ENCODE peak calls at places on chromosomes 6 and 20, in seven cellular contexts. X is HCT116, T is endothelial cell, F is fibroblast of the aortic adventitia, H is HFFc6, Z is body of pancreas, P is cardiac fibroblast. W is an unnamed sample.

GRCh38 chr20:61953789-61954125 is 111.9 kb downstream of the TAF4 start:
- DNase-seq in X (no peak), T (no peak), F (no peak), H (no peak), Z (no peak), P (no peak), W (no peak)

GRCh38 chr6:2853766-2854393 is 12.2 kb upstream of the SERPINB1 start:
- DNase-seq in X (peak), T (no peak), F (peak), H (peak), Z (peak), P (peak), W (peak)

GRCh38 chr20:33175123-33175522 is 7.2 kb downstream of the BPIFA2 start:
- DNase-seq in X (no peak), T (no peak), F (no peak), H (no peak), Z (no peak), P (no peak), W (no peak)

GRCh38 chr20:9989066-9989724 is 45.6 kb upstream of the ANKEF1 start:
- DNase-seq in X (no peak), T (no peak), F (peak), H (no peak), Z (no peak), P (peak), W (no peak)

GRCh38 chr6:168125429-168126001 is 46.5 kb upstream of the FRMD1 start:
- DNase-seq in X (no peak), T (no peak), F (no peak), H (no peak), Z (no peak), P (no peak), W (no peak)

GRCh38 chr20:8646716-8647115 is 422.2 kb upstream of the PLCB4 start:
- DNase-seq in X (no peak), T (no peak), F (peak), H (peak), Z (no peak), P (peak), W (no peak)

GRCh38 chr20:5658897-5659296 is 91.3 kb upstream of the SHLD1 start:
- DNase-seq in X (no peak), T (no peak), F (peak), H (peak), Z (peak), P (peak), W (peak)

GRCh38 chr20:17179840-17180239 is 47.0 kb upstream of the PCSK2 start:
- DNase-seq in X (no peak), T (no peak), F (no peak), H (no peak), Z (no peak), P (no peak), W (no peak)

GRCh38 chr6:138278326-138278725 is 60.0 kb upstream of the PBOV1 start:
- DNase-seq in X (no peak), T (no peak), F (peak), H (peak), Z (peak), P (peak), W (no peak)

GRCh38 chr6:56199956-56200355 is 47.4 kb downstream of the COL21A1 start:
- DNase-seq in X (no peak), T (no peak), F (no peak), H (peak), Z (no peak), P (peak), W (no peak)

GRCh38 chr6:105400501-105400900 is 2.4 kb downstream of the PREP start:
- DNase-seq in X (no peak), T (no peak), F (peak), H (no peak), Z (no peak), P (no peak), W (no peak)

GRCh38 chr20:40865095-40865494 is 163.5 kb upstream of the TOP1 start:
- DNase-seq in X (no peak), T (no peak), F (peak), H (no peak), Z (no peak), P (no peak), W (no peak)

GRCh38 chr20:57667385-57667784 is 42.4 kb downstream of the PMEPA1 start:
- DNase-seq in X (no peak), T (no peak), F (no peak), H (no peak), Z (no peak), P (no peak), W (no peak)

GRCh38 chr20:6674831-6675230 is 92.7 kb upstream of the BMP2 start:
- DNase-seq in X (no peak), T (no peak), F (no peak), H (no peak), Z (no peak), P (no peak), W (no peak)

GRCh38 chr20:25991051-25991755 is 294.6 kb upstream of the ZNF337 start:
- DNase-seq in X (no peak), T (no peak), F (no peak), H (no peak), Z (no peak), P (no peak), W (no peak)

GRCh38 chr6:150134280-150134920 is 8.4 kb upstream of the PPP1R14C start:
- DNase-seq in X (no peak), T (no peak), F (no peak), H (no peak), Z (no peak), P (no peak), W (no peak)

GRCh38 chr20:9617062-9617461 is 102.7 kb downstream of the LAMP5 start:
- DNase-seq in X (peak), T (peak), F (peak), H (peak), Z (peak), P (peak), W (peak)

GRCh38 chr6:35496851-35497570 is at the start of gene TEAD3:
- DNase-seq in X (no peak), T (peak), F (peak), H (peak), Z (peak), P (peak), W (peak)

GRCh38 chr6:148761532-148761951 is 14.7 kb downstream of the UST start:
- DNase-seq in X (no peak), T (no peak), F (no peak), H (no peak), Z (peak), P (peak), W (no peak)

GRCh38 chr6:132726608-132726975 is 12.7 kb upstream of the VNN1 start:
- DNase-seq in X (no peak), T (no peak), F (no peak), H (no peak), Z (no peak), P (no peak), W (no peak)

GRCh38 chr6:163970846-163971564 is 556.5 kb downstream of the QKI start:
- DNase-seq in X (no peak), T (no peak), F (no peak), H (no peak), Z (no peak), P (no peak), W (no peak)

GRCh38 chr6:132952468-132952867 is 138.1 kb downstream of the RPS12 start:
- DNase-seq in X (no peak), T (no peak), F (peak), H (no peak), Z (no peak), P (no peak), W (no peak)

GRCh38 chr6:169806718-169807117 is 55.3 kb downstream of the ERMARD start:
- DNase-seq in X (no peak), T (no peak), F (no peak), H (no peak), Z (no peak), P (no peak), W (no peak)

GRCh38 chr20:21100590-21101452 is 5.3 kb downstream of the LINC00237 start:
- DNase-seq in X (no peak), T (no peak), F (peak), H (no peak), Z (no peak), P (peak), W (peak)

GRCh38 chr6:170279977-170280688 is 10.7 kb downstream of the DLL1 start:
- DNase-seq in X (no peak), T (no peak), F (peak), H (peak), Z (peak), P (peak), W (peak)

GRCh38 chr6:36130672-36131516 is 581 bp downstream of the MAPK13 start:
- DNase-seq in X (peak), T (no peak), F (no peak), H (no peak), Z (peak), P (peak), W (peak)

GRCh38 chr6:3549314-3549940 is 92.6 kb upstream of the SLC22A23 start:
- DNase-seq in X (no peak), T (no peak), F (no peak), H (no peak), Z (no peak), P (peak), W (no peak)

GRCh38 chr20:40488401-40488800 is 200.6 kb downstream of the MAFB start:
- DNase-seq in X (no peak), T (no peak), F (no peak), H (no peak), Z (no peak), P (peak), W (no peak)

GRCh38 chr6:159826004-159826403 is 25.9 kb downstream of the PNLDC1 start:
- DNase-seq in X (no peak), T (no peak), F (no peak), H (no peak), Z (no peak), P (no peak), W (no peak)

GRCh38 chr6:116217069-116217468 is 36.8 kb downstream of the TSPYL4 start:
- DNase-seq in X (peak), T (no peak), F (peak), H (peak), Z (no peak), P (peak), W (no peak)

GRCh38 chr6:41527721-41528408 is 18.3 kb upstream of the FOXP4 start:
- DNase-seq in X (no peak), T (no peak), F (peak), H (no peak), Z (no peak), P (peak), W (no peak)

GRCh38 chr6:83756565-83756964 is 47.7 kb upstream of the SNAP91 start:
- DNase-seq in X (no peak), T (no peak), F (no peak), H (no peak), Z (no peak), P (no peak), W (no peak)

GRCh38 chr6:8274240-8274639 is 161.1 kb downstream of the SLC35B3 start:
- DNase-seq in X (no peak), T (no peak), F (no peak), H (no peak), Z (no peak), P (no peak), W (no peak)

GRCh38 chr6:100257661-100258395 is 206.9 kb downstream of the SIM1 start:
- DNase-seq in X (peak), T (no peak), F (peak), H (peak), Z (no peak), P (peak), W (peak)

GRCh38 chr20:62365814-62366369 is 1.2 kb downstream of the LAMA5 start:
- DNase-seq in X (no peak), T (no peak), F (no peak), H (no peak), Z (no peak), P (peak), W (no peak)

GRCh38 chr6:159683722-159684304 is 9.2 kb downstream of the SOD2 start:
- DNase-seq in X (no peak), T (no peak), F (no peak), H (no peak), Z (no peak), P (no peak), W (no peak)

GRCh38 chr20:12395404-12396159 is 477.9 kb downstream of the BTBD3 start:
- DNase-seq in X (no peak), T (no peak), F (no peak), H (no peak), Z (no peak), P (no peak), W (no peak)
- TF ChIP-seq CTCF in X (no peak), T (no peak), F (no peak), H (no peak), Z (no peak), P (no peak), W (no peak)

DNA sequence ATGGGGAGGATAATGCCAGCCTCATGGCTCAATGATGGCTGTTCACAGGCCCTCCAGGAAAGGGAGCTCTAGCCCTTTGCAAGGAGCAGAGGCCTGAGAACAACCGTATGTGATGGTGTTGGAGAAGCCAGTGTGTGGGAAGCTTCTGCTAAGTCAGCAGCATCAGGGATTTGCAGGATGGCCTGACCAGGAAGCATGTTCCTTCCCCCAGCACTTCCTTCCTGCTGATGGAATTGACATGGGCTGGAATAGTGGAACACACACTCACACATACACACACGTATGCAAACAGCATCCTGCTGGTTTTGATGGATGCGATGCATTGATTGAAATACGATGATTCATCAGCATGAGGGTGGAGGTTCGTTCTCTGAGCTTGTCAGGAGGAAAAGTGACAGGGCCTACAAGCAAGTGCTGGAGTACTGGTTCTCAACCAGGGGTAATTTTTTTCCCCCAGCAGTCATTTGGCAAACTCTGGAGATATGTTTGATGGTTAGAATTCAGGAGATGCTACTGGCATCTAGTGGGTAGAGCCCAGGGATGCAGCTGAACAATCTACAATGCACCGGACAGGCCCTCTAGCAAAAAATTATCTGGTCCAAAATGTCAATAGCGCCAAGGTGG is 229.1 kb downstream of the NFATC2 start:
- DNase-seq in X (no peak), T (peak), F (peak), H (no peak), Z (no peak), P (no peak), W (no peak)
- TF ChIP-seq CTCF in X (no peak), T (no peak), F (no peak), H (peak), Z (no peak), P (no peak), W (no peak)

GRCh38 chr6:5398530-5398929 is 137.2 kb downstream of the FARS2 start:
- DNase-seq in X (peak), T (no peak), F (peak), H (peak), Z (no peak), P (peak), W (peak)
- TF ChIP-seq CTCF in X (peak), T (peak), F (peak), H (peak), Z (peak), P (peak), W (peak)

GRCh38 chr6:43268348-43268685 is 25.0 kb downstream of the TTBK1 start:
- DNase-seq in X (no peak), T (no peak), F (no peak), H (no peak), Z (peak), P (no peak), W (no peak)

GRCh38 chr6:43268782-43269272 is 25.5 kb downstream of the TTBK1 start:
- DNase-seq in X (no peak), T (no peak), F (no peak), H (no peak), Z (no peak), P (no peak), W (no peak)

GRCh38 chr6:43265564-43265963 is 22.3 kb downstream of the TTBK1 start:
- DNase-seq in X (no peak), T (no peak), F (no peak), H (no peak), Z (no peak), P (no peak), W (no peak)

GRCh38 chr6:43269273-43270007 is 26.2 kb downstream of the TTBK1 start:
- DNase-seq in X (no peak), T (no peak), F (no peak), H (no peak), Z (peak), P (no peak), W (no peak)

GRCh38 chr6:43267619-43268347 is 24.5 kb downstream of the TTBK1 start:
- DNase-seq in X (no peak), T (no peak), F (no peak), H (no peak), Z (peak), P (no peak), W (no peak)
- TF ChIP-seq CTCF in X (no peak), T (no peak), F (no peak), H (no peak), Z (no peak), P (no peak), W (no peak)

GRCh38 chr20:34312544-34313217 is 9.5 kb upstream of the AHCY start:
- DNase-seq in X (peak), T (peak), F (peak), H (peak), Z (peak), P (peak), W (peak)

GRCh38 chr20:34310481-34311117 is 7.4 kb upstream of the AHCY start:
- DNase-seq in X (no peak), T (no peak), F (no peak), H (no peak), Z (no peak), P (no peak), W (no peak)

GRCh38 chr20:34309691-34310090 is 6.5 kb upstream of the AHCY start:
- DNase-seq in X (no peak), T (no peak), F (no peak), H (no peak), Z (no peak), P (no peak), W (no peak)

GRCh38 chr20:34312024-34312460 is 8.9 kb upstream of the AHCY start:
- DNase-seq in X (no peak), T (no peak), F (no peak), H (no peak), Z (no peak), P (no peak), W (no peak)

DNA sequence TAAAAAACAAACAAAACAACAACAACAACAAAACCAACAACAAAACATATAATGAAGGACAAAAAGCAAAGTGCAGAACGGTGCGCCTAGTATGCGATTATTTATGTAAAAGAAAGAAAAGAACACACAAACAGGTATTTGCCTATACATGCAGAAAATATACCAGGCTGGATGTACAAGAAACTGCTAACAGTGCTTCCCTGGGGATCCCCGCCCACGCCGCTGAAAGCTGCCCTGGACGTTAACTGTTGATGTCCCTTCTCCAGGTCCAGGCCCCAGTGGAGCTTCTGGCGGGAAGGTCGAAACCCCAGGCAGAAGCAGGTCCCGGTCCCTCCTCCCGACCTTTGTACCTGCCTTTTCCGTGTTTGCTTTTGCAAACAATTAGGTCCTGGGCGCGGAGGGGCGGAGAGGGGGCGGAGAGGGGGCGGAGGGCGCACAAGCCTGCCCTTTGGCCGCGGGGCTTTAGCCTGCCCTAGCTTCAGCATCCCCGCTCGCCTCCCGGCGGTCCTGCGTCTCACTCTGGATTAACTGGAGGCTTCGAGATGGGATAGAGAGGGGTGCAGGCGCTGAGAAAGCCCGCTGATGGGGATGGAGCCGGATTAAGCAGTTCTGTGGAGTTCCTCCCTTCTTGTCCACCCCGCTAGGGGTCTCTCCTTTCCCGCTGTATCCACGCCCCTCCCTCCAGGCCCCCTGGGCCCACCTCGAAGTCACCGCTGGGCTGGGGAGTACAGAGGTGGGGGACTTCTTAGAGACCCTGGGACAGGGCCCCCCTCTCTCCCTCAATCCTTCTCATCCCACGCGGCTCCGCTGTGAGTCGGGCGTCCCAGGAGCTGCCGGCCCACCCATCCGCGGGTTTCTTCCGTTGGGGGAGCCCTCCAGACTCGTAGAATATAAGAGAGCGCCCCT is 8.2 kb upstream of the AHCY start:
- DNase-seq in X (no peak), T (peak), F (no peak), H (no peak), Z (peak), P (no peak), W (no peak)
- TF ChIP-seq CTCF in X (no peak), T (no peak), F (peak), H (peak), Z (no peak), P (peak), W (no peak)

DNA sequence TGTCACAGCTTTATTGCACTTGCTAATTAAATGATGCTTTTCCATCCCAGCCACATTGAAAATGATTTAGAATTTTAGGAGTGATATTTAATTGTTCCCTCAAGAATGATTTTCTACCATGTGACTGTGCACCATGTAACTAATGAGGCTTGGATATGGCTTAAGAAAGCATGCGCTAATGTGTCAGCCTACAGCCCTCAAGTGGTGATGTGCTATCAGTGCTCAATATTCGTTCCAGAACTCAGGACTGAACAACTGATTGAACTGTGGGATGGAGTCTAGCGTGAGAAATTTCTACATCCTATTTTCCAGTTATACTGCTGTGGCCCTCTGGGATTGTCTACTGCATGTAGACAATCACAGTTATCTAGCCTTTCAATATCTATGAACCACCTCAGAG is 71.5 kb downstream of the PKIB start:
- DNase-seq in X (no peak), T (no peak), F (no peak), H (no peak), Z (no peak), P (no peak), W (no peak)
- TF ChIP-seq CTCF in X (no peak), T (no peak), F (no peak), H (no peak), Z (no peak), P (no peak), W (no peak)

DNA sequence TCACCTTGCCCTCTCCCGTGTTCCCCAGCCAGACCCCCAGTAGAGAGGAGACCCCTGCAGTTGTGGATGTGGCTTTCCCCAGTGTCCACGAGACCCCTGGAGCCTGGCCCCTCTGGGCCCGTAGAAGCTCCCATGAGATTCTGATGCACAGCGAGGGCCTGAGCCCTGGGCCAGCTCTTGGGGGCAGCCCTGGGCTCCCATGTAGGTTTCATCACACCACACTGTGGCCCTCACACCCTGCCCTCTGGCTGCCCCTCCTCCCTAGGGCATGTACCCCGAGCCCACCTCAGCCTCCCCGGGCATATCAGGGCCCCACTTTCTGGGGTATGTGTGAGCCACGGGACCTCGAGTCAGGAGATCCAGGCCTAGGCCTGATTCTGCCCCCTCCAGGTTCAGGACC is 7.0 kb upstream of the CHRNA4 start:
- DNase-seq in X (no peak), T (no peak), F (no peak), H (no peak), Z (no peak), P (no peak), W (no peak)
- TF ChIP-seq CTCF in X (no peak), T (no peak), F (no peak), H (no peak), Z (no peak), P (no peak), W (no peak)